ENCODE peak calls at places on chromosomes 2 and 18, in nine cellular contexts. One of them, this sample, is unnamed.

GRCh38 chr2:197641666-197642065 is 33.7 kb downstream of the RFTN2 start:
- DNase-seq in RPMI7951: no peak
- DNase-seq in CD4-positive, alpha-beta T cell: no peak
- DNase-seq in SJSA1: no peak
- DNase-seq in lower lobe of right lung: no peak
- DNase-seq in GM04504: no peak
- DNase-seq in pancreas: no peak
- DNase-seq in ecto neural progenitor cell: no peak
- DNase-seq in ascending aorta: no peak
- DNase-seq in this sample: peak

GRCh38 chr2:239690651-239691631 is 290.1 kb upstream of the HDAC4 start:
- DNase-seq in lower lobe of right lung: peak
- DNase-seq in CD4-positive, alpha-beta T cell: no peak
- DNase-seq in SJSA1: peak
- DNase-seq in GM04504: no peak
- DNase-seq in ascending aorta: no peak
- DNase-seq in RPMI7951: no peak
- DNase-seq in ecto neural progenitor cell: peak
- DNase-seq in pancreas: no peak
- DNase-seq in this sample: no peak

GRCh38 chr2:69582582-69583176 is 60.9 kb downstream of the AAK1 start:
- DNase-seq in RPMI7951: peak
- DNase-seq in ascending aorta: no peak
- DNase-seq in SJSA1: no peak
- DNase-seq in CD4-positive, alpha-beta T cell: no peak
- DNase-seq in lower lobe of right lung: no peak
- DNase-seq in GM04504: no peak
- DNase-seq in ecto neural progenitor cell: no peak
- DNase-seq in pancreas: no peak
- DNase-seq in this sample: peak

GRCh38 chr18:50128506-50129271 is 66.3 kb downstream of the MYO5B start:
- DNase-seq in pancreas: no peak
- DNase-seq in lower lobe of right lung: no peak
- DNase-seq in ascending aorta: no peak
- DNase-seq in RPMI7951: no peak
- DNase-seq in GM04504: no peak
- DNase-seq in ecto neural progenitor cell: no peak
- DNase-seq in SJSA1: no peak
- DNase-seq in CD4-positive, alpha-beta T cell: no peak
- DNase-seq in this sample: no peak

GRCh38 chr2:40418614-40419013 is 33.3 kb downstream of the SLC8A1 start:
- DNase-seq in ascending aorta: no peak
- DNase-seq in ecto neural progenitor cell: no peak
- DNase-seq in RPMI7951: no peak
- DNase-seq in lower lobe of right lung: no peak
- DNase-seq in GM04504: no peak
- DNase-seq in SJSA1: no peak
- DNase-seq in CD4-positive, alpha-beta T cell: no peak
- DNase-seq in pancreas: no peak
- DNase-seq in this sample: no peak

GRCh38 chr2:20212871-20213503 is 11.9 kb downstream of the SDC1 start:
- DNase-seq in SJSA1: no peak
- DNase-seq in RPMI7951: no peak
- DNase-seq in pancreas: peak
- DNase-seq in GM04504: no peak
- DNase-seq in CD4-positive, alpha-beta T cell: no peak
- DNase-seq in lower lobe of right lung: peak
- DNase-seq in ecto neural progenitor cell: no peak
- DNase-seq in ascending aorta: no peak
- DNase-seq in this sample: no peak

GRCh38 chr18:25787281-25787680 is 303.1 kb downstream of the SS18 start:
- DNase-seq in CD4-positive, alpha-beta T cell: no peak
- DNase-seq in lower lobe of right lung: no peak
- DNase-seq in GM04504: no peak
- DNase-seq in RPMI7951: peak
- DNase-seq in ecto neural progenitor cell: no peak
- DNase-seq in pancreas: no peak
- DNase-seq in ascending aorta: no peak
- DNase-seq in SJSA1: no peak
- DNase-seq in this sample: no peak

GRCh38 chr2:232320038-232320790 is 58.3 kb upstream of the ALPP start:
- DNase-seq in ecto neural progenitor cell: no peak
- DNase-seq in pancreas: no peak
- DNase-seq in ascending aorta: no peak
- DNase-seq in CD4-positive, alpha-beta T cell: no peak
- DNase-seq in SJSA1: peak
- DNase-seq in lower lobe of right lung: no peak
- DNase-seq in GM04504: no peak
- DNase-seq in RPMI7951: no peak
- DNase-seq in this sample: peak

GRCh38 chr2:30362468-30363081 is 84.5 kb upstream of the LCLAT1 start:
- DNase-seq in SJSA1: peak
- DNase-seq in pancreas: no peak
- DNase-seq in ascending aorta: no peak
- DNase-seq in lower lobe of right lung: no peak
- DNase-seq in CD4-positive, alpha-beta T cell: no peak
- DNase-seq in GM04504: no peak
- DNase-seq in RPMI7951: no peak
- DNase-seq in ecto neural progenitor cell: no peak
- DNase-seq in this sample: no peak

GRCh38 chr18:79092869-79093268 is 23.7 kb downstream of the ATP9B start:
- DNase-seq in ecto neural progenitor cell: no peak
- DNase-seq in pancreas: no peak
- DNase-seq in ascending aorta: no peak
- DNase-seq in CD4-positive, alpha-beta T cell: no peak
- DNase-seq in GM04504: no peak
- DNase-seq in SJSA1: no peak
- DNase-seq in RPMI7951: no peak
- DNase-seq in lower lobe of right lung: no peak
- DNase-seq in this sample: no peak

GRCh38 chr2:218060122-218060521 is 8.9 kb upstream of the RUFY4 start:
- DNase-seq in ecto neural progenitor cell: no peak
- DNase-seq in lower lobe of right lung: no peak
- DNase-seq in SJSA1: no peak
- DNase-seq in CD4-positive, alpha-beta T cell: no peak
- DNase-seq in pancreas: no peak
- DNase-seq in GM04504: no peak
- DNase-seq in RPMI7951: no peak
- DNase-seq in ascending aorta: no peak
- DNase-seq in this sample: no peak

GRCh38 chr2:60531638-60532216 is 21.7 kb downstream of the BCL11A start:
- DNase-seq in ecto neural progenitor cell: no peak
- DNase-seq in SJSA1: no peak
- DNase-seq in CD4-positive, alpha-beta T cell: no peak
- DNase-seq in GM04504: no peak
- DNase-seq in ascending aorta: no peak
- DNase-seq in pancreas: no peak
- DNase-seq in RPMI7951: no peak
- DNase-seq in lower lobe of right lung: no peak
- DNase-seq in this sample: no peak

GRCh38 chr2:164570475-164570874 is 50.8 kb downstream of the GRB14 start:
- DNase-seq in SJSA1: no peak
- DNase-seq in lower lobe of right lung: no peak
- DNase-seq in RPMI7951: no peak
- DNase-seq in ascending aorta: no peak
- DNase-seq in ecto neural progenitor cell: no peak
- DNase-seq in pancreas: no peak
- DNase-seq in GM04504: no peak
- DNase-seq in CD4-positive, alpha-beta T cell: no peak
- DNase-seq in this sample: no peak

GRCh38 chr2:239548491-239548890 is 147.7 kb upstream of the HDAC4 start:
- DNase-seq in ecto neural progenitor cell: no peak
- DNase-seq in CD4-positive, alpha-beta T cell: peak
- DNase-seq in SJSA1: no peak
- DNase-seq in ascending aorta: no peak
- DNase-seq in GM04504: no peak
- DNase-seq in pancreas: no peak
- DNase-seq in RPMI7951: no peak
- DNase-seq in lower lobe of right lung: no peak
- DNase-seq in this sample: no peak

GRCh38 chr2:15640291-15640711 is 48.6 kb downstream of the DDX1 start:
- DNase-seq in ascending aorta: no peak
- DNase-seq in lower lobe of right lung: no peak
- DNase-seq in SJSA1: no peak
- DNase-seq in pancreas: no peak
- DNase-seq in ecto neural progenitor cell: no peak
- DNase-seq in GM04504: peak
- DNase-seq in CD4-positive, alpha-beta T cell: no peak
- DNase-seq in RPMI7951: peak
- DNase-seq in this sample: peak

GRCh38 chr2:152166633-152167032 is 8.9 kb downstream of the STAM2 start:
- DNase-seq in ecto neural progenitor cell: no peak
- DNase-seq in ascending aorta: no peak
- DNase-seq in pancreas: no peak
- DNase-seq in RPMI7951: no peak
- DNase-seq in SJSA1: no peak
- DNase-seq in GM04504: no peak
- DNase-seq in CD4-positive, alpha-beta T cell: no peak
- DNase-seq in lower lobe of right lung: no peak
- DNase-seq in this sample: no peak

GRCh38 chr2:12950957-12951656 is 234.4 kb downstream of the TRIB2 start:
- DNase-seq in ascending aorta: no peak
- DNase-seq in lower lobe of right lung: no peak
- DNase-seq in CD4-positive, alpha-beta T cell: no peak
- DNase-seq in GM04504: peak
- DNase-seq in SJSA1: no peak
- DNase-seq in ecto neural progenitor cell: no peak
- DNase-seq in RPMI7951: peak
- DNase-seq in pancreas: no peak
- DNase-seq in this sample: peak

GRCh38 chr2:54575379-54575888 is 119.3 kb downstream of the SPTBN1 start:
- DNase-seq in pancreas: no peak
- DNase-seq in ecto neural progenitor cell: no peak
- DNase-seq in GM04504: no peak
- DNase-seq in CD4-positive, alpha-beta T cell: no peak
- DNase-seq in lower lobe of right lung: no peak
- DNase-seq in ascending aorta: no peak
- DNase-seq in SJSA1: no peak
- DNase-seq in RPMI7951: peak
- DNase-seq in this sample: no peak

GRCh38 chr2:109450574-109451265 is 163.0 kb downstream of the SEPTIN10 start:
- DNase-seq in ascending aorta: no peak
- DNase-seq in RPMI7951: no peak
- DNase-seq in GM04504: no peak
- DNase-seq in ecto neural progenitor cell: no peak
- DNase-seq in SJSA1: no peak
- DNase-seq in pancreas: peak
- DNase-seq in CD4-positive, alpha-beta T cell: no peak
- DNase-seq in lower lobe of right lung: no peak
- DNase-seq in this sample: no peak

GRCh38 chr2:190235101-190235500 is 84.5 kb downstream of the HIBCH start:
- DNase-seq in CD4-positive, alpha-beta T cell: no peak
- DNase-seq in GM04504: no peak
- DNase-seq in lower lobe of right lung: no peak
- DNase-seq in pancreas: no peak
- DNase-seq in ecto neural progenitor cell: no peak
- DNase-seq in RPMI7951: peak
- DNase-seq in SJSA1: no peak
- DNase-seq in ascending aorta: no peak
- DNase-seq in this sample: no peak

GRCh38 chr2:77999376-77999775 is 477.2 kb upstream of the LRRTM4 start:
- DNase-seq in CD4-positive, alpha-beta T cell: no peak
- DNase-seq in pancreas: no peak
- DNase-seq in SJSA1: no peak
- DNase-seq in RPMI7951: no peak
- DNase-seq in ecto neural progenitor cell: no peak
- DNase-seq in GM04504: no peak
- DNase-seq in lower lobe of right lung: no peak
- DNase-seq in ascending aorta: no peak
- DNase-seq in this sample: no peak

GRCh38 chr18:63887424-63887823 is at the start of gene SERPINB2:
- DNase-seq in pancreas: no peak
- DNase-seq in SJSA1: no peak
- DNase-seq in lower lobe of right lung: no peak
- DNase-seq in RPMI7951: peak
- DNase-seq in ascending aorta: no peak
- DNase-seq in CD4-positive, alpha-beta T cell: no peak
- DNase-seq in GM04504: no peak
- DNase-seq in ecto neural progenitor cell: no peak
- DNase-seq in this sample: no peak

GRCh38 chr18:6994719-6995430 is 122.7 kb downstream of the LAMA1 start:
- DNase-seq in ecto neural progenitor cell: no peak
- DNase-seq in ascending aorta: no peak
- DNase-seq in SJSA1: no peak
- DNase-seq in RPMI7951: peak
- DNase-seq in pancreas: no peak
- DNase-seq in GM04504: peak
- DNase-seq in lower lobe of right lung: no peak
- DNase-seq in CD4-positive, alpha-beta T cell: no peak
- DNase-seq in this sample: no peak

GRCh38 chr18:4125246-4125938 is 329.7 kb downstream of the DLGAP1 start:
- DNase-seq in GM04504: no peak
- DNase-seq in SJSA1: no peak
- DNase-seq in ecto neural progenitor cell: no peak
- DNase-seq in RPMI7951: no peak
- DNase-seq in pancreas: no peak
- DNase-seq in ascending aorta: no peak
- DNase-seq in lower lobe of right lung: no peak
- DNase-seq in CD4-positive, alpha-beta T cell: no peak
- DNase-seq in this sample: no peak

GRCh38 chr2:219428469-219428868 is 6.2 kb upstream of the SPEG start:
- DNase-seq in RPMI7951: no peak
- DNase-seq in SJSA1: no peak
- DNase-seq in lower lobe of right lung: no peak
- DNase-seq in pancreas: no peak
- DNase-seq in GM04504: no peak
- DNase-seq in CD4-positive, alpha-beta T cell: no peak
- DNase-seq in ascending aorta: no peak
- DNase-seq in ecto neural progenitor cell: no peak
- DNase-seq in this sample: no peak

GRCh38 chr2:8653485-8653884 is 28.4 kb upstream of the ID2 start:
- DNase-seq in ecto neural progenitor cell: no peak
- DNase-seq in ascending aorta: no peak
- DNase-seq in SJSA1: no peak
- DNase-seq in GM04504: no peak
- DNase-seq in pancreas: no peak
- DNase-seq in RPMI7951: no peak
- DNase-seq in CD4-positive, alpha-beta T cell: no peak
- DNase-seq in lower lobe of right lung: no peak
- DNase-seq in this sample: no peak

GRCh38 chr2:64598226-64598625 is 55.5 kb downstream of the SERTAD2 start:
- DNase-seq in ecto neural progenitor cell: no peak
- DNase-seq in RPMI7951: no peak
- DNase-seq in GM04504: no peak
- DNase-seq in lower lobe of right lung: no peak
- DNase-seq in ascending aorta: no peak
- DNase-seq in SJSA1: no peak
- DNase-seq in CD4-positive, alpha-beta T cell: no peak
- DNase-seq in pancreas: no peak
- DNase-seq in this sample: no peak

GRCh38 chr2:69483696-69484095 is 46.5 kb upstream of the NFU1 start:
- DNase-seq in pancreas: no peak
- DNase-seq in GM04504: no peak
- DNase-seq in SJSA1: no peak
- DNase-seq in CD4-positive, alpha-beta T cell: no peak
- DNase-seq in ascending aorta: no peak
- DNase-seq in ecto neural progenitor cell: no peak
- DNase-seq in lower lobe of right lung: no peak
- DNase-seq in RPMI7951: no peak
- DNase-seq in this sample: no peak

GRCh38 chr2:165725421-165725820 is 68.6 kb downstream of the GALNT3 start:
- DNase-seq in ecto neural progenitor cell: no peak
- DNase-seq in RPMI7951: peak
- DNase-seq in ascending aorta: no peak
- DNase-seq in lower lobe of right lung: no peak
- DNase-seq in pancreas: no peak
- DNase-seq in CD4-positive, alpha-beta T cell: no peak
- DNase-seq in SJSA1: no peak
- DNase-seq in GM04504: peak
- DNase-seq in this sample: peak

GRCh38 chr2:32009479-32010256 is 1.1 kb downstream of the MEMO1 start:
- DNase-seq in lower lobe of right lung: peak
- DNase-seq in GM04504: no peak
- DNase-seq in ecto neural progenitor cell: peak
- DNase-seq in CD4-positive, alpha-beta T cell: peak
- DNase-seq in SJSA1: peak
- DNase-seq in pancreas: peak
- DNase-seq in RPMI7951: peak
- DNase-seq in ascending aorta: no peak
- DNase-seq in this sample: peak

GRCh38 chr2:232843860-232844259 is 26.2 kb upstream of the SNORC start:
- DNase-seq in ascending aorta: no peak
- DNase-seq in lower lobe of right lung: no peak
- DNase-seq in pancreas: no peak
- DNase-seq in SJSA1: no peak
- DNase-seq in CD4-positive, alpha-beta T cell: no peak
- DNase-seq in RPMI7951: no peak
- DNase-seq in GM04504: no peak
- DNase-seq in ecto neural progenitor cell: no peak
- DNase-seq in this sample: no peak